ENCODE peak calls at places on chromosomes 13 and 19, in seven cellular contexts. One of them, this sample, is unnamed. For H3K4me1, the result is how much of the 10 kb centered on the place peaks cover.

GRCh38 chr19:29662604-29663404 is 2.5 kb upstream of the PLEKHF1 start:
- DNase-seq in psoas muscle: peak
- DNase-seq in A549: no peak
- DNase-seq in DND-41: no peak
- DNase-seq in hepatocyte: peak
- DNase-seq in MM.1S: no peak
- DNase-seq in heart left ventricle: peak
- DNase-seq in this sample: peak

GRCh38 chr13:93635687-93636086 is 409.1 kb downstream of the GPC6 start:
- DNase-seq in DND-41: no peak
- DNase-seq in A549: no peak
- DNase-seq in hepatocyte: no peak
- DNase-seq in psoas muscle: no peak
- DNase-seq in MM.1S: no peak
- DNase-seq in heart left ventricle: no peak
- DNase-seq in this sample: no peak

GRCh38 chr13:24738366-24738847 is 25.6 kb upstream of the RNF17 start:
- DNase-seq in hepatocyte: no peak
- DNase-seq in psoas muscle: no peak
- DNase-seq in heart left ventricle: no peak
- DNase-seq in DND-41: no peak
- DNase-seq in A549: no peak
- DNase-seq in MM.1S: no peak
- DNase-seq in this sample: no peak

GRCh38 chr13:61654501-61654900 is 238.9 kb upstream of the PCDH20 start:
- DNase-seq in heart left ventricle: no peak
- DNase-seq in A549: no peak
- DNase-seq in MM.1S: no peak
- DNase-seq in DND-41: no peak
- DNase-seq in hepatocyte: no peak
- DNase-seq in psoas muscle: no peak
- DNase-seq in this sample: no peak

GRCh38 chr13:42064966-42065365 is 16.5 kb downstream of the DGKH start:
- DNase-seq in A549: no peak
- DNase-seq in psoas muscle: no peak
- DNase-seq in heart left ventricle: no peak
- DNase-seq in MM.1S: no peak
- DNase-seq in DND-41: no peak
- DNase-seq in hepatocyte: no peak
- DNase-seq in this sample: no peak

GRCh38 chr13:26707122-26708006 is 53.2 kb downstream of the GPR12 start:
- DNase-seq in MM.1S: peak
- DNase-seq in psoas muscle: no peak
- DNase-seq in A549: peak
- DNase-seq in hepatocyte: peak
- DNase-seq in heart left ventricle: peak
- DNase-seq in DND-41: peak
- DNase-seq in this sample: peak

GRCh38 chr13:33349996-33350826 is 64.7 kb upstream of the STARD13 start:
- DNase-seq in A549: peak
- DNase-seq in DND-41: no peak
- DNase-seq in heart left ventricle: peak
- DNase-seq in MM.1S: no peak
- DNase-seq in hepatocyte: peak
- DNase-seq in psoas muscle: peak
- DNase-seq in this sample: peak

GRCh38 chr13:38670627-38671026 is 16.2 kb upstream of the FREM2 start:
- DNase-seq in hepatocyte: no peak
- DNase-seq in heart left ventricle: no peak
- DNase-seq in A549: no peak
- DNase-seq in MM.1S: no peak
- DNase-seq in DND-41: no peak
- DNase-seq in psoas muscle: no peak
- DNase-seq in this sample: no peak

GRCh38 chr13:70817571-70817970 is 709.3 kb upstream of the KLHL1 start:
- DNase-seq in DND-41: no peak
- DNase-seq in heart left ventricle: no peak
- DNase-seq in hepatocyte: no peak
- DNase-seq in A549: no peak
- DNase-seq in MM.1S: no peak
- DNase-seq in psoas muscle: no peak
- DNase-seq in this sample: no peak

GRCh38 chr13:31722684-31723083 is 16.6 kb upstream of the RXFP2 start:
- DNase-seq in hepatocyte: no peak
- DNase-seq in heart left ventricle: no peak
- DNase-seq in A549: no peak
- DNase-seq in psoas muscle: no peak
- DNase-seq in DND-41: no peak
- DNase-seq in MM.1S: no peak
- DNase-seq in this sample: no peak

GRCh38 chr13:109744512-109745051 is 41.8 kb downstream of the IRS2 start:
- DNase-seq in heart left ventricle: peak
- DNase-seq in DND-41: no peak
- DNase-seq in MM.1S: no peak
- DNase-seq in hepatocyte: peak
- DNase-seq in psoas muscle: peak
- DNase-seq in A549: no peak
- DNase-seq in this sample: peak

GRCh38 chr13:44577236-44578063 is 1.3 kb upstream of the TSC22D1 start:
- DNase-seq in psoas muscle: peak
- DNase-seq in MM.1S: peak
- DNase-seq in heart left ventricle: peak
- DNase-seq in hepatocyte: peak
- DNase-seq in A549: peak
- DNase-seq in DND-41: peak
- DNase-seq in this sample: peak

GRCh38 chr13:87669379-87669978 is 1.7 kb upstream of the SLITRK5 start:
- DNase-seq in A549: no peak
- DNase-seq in MM.1S: peak
- DNase-seq in heart left ventricle: no peak
- DNase-seq in DND-41: no peak
- DNase-seq in psoas muscle: no peak
- DNase-seq in hepatocyte: peak
- DNase-seq in this sample: no peak

GRCh38 chr13:34555988-34556387 is 386.1 kb upstream of the NBEA start:
- DNase-seq in psoas muscle: no peak
- DNase-seq in A549: no peak
- DNase-seq in DND-41: no peak
- DNase-seq in hepatocyte: peak
- DNase-seq in MM.1S: no peak
- DNase-seq in heart left ventricle: no peak
- DNase-seq in this sample: no peak

GRCh38 chr19:15583346-15583745 is 31.7 kb upstream of the CYP4F8 start:
- DNase-seq in heart left ventricle: no peak
- DNase-seq in MM.1S: no peak
- DNase-seq in DND-41: no peak
- DNase-seq in A549: no peak
- DNase-seq in psoas muscle: no peak
- DNase-seq in hepatocyte: no peak
- DNase-seq in this sample: no peak

GRCh38 chr13:81142306-81142999 is 801.5 kb upstream of the SPRY2 start:
- DNase-seq in MM.1S: no peak
- DNase-seq in A549: no peak
- DNase-seq in DND-41: no peak
- DNase-seq in heart left ventricle: no peak
- DNase-seq in hepatocyte: no peak
- DNase-seq in psoas muscle: no peak
- DNase-seq in this sample: no peak

GRCh38 chr13:101127741-101128353 is 288.5 kb downstream of the NALCN start:
- DNase-seq in A549: peak
- DNase-seq in hepatocyte: peak
- DNase-seq in psoas muscle: no peak
- DNase-seq in MM.1S: peak
- DNase-seq in heart left ventricle: no peak
- DNase-seq in DND-41: peak
- DNase-seq in this sample: peak

GRCh38 chr13:32984857-32985626 is 31.2 kb upstream of the KL start:
- DNase-seq in MM.1S: no peak
- DNase-seq in DND-41: no peak
- DNase-seq in heart left ventricle: no peak
- DNase-seq in psoas muscle: no peak
- DNase-seq in A549: peak
- DNase-seq in hepatocyte: no peak
- DNase-seq in this sample: no peak

GRCh38 chr19:35267818-35268545 is 780 bp upstream of the USF2 start:
- DNase-seq in DND-41: peak
- DNase-seq in A549: peak
- DNase-seq in heart left ventricle: peak
- DNase-seq in psoas muscle: peak
- DNase-seq in MM.1S: peak
- DNase-seq in hepatocyte: peak
- DNase-seq in this sample: peak

GRCh38 chr19:4984106-4984380 is 15.1 kb downstream of the KDM4B start:
- DNase-seq in MM.1S: no peak
- DNase-seq in A549: no peak
- DNase-seq in heart left ventricle: no peak
- DNase-seq in hepatocyte: no peak
- DNase-seq in psoas muscle: no peak
- DNase-seq in DND-41: no peak
- DNase-seq in this sample: no peak

GRCh38 chr19:48717059-48717395 is 2.5 kb downstream of the MAMSTR start:
- DNase-seq in heart left ventricle: no peak
- DNase-seq in hepatocyte: no peak
- DNase-seq in DND-41: no peak
- DNase-seq in psoas muscle: no peak
- DNase-seq in MM.1S: no peak
- DNase-seq in A549: no peak
- DNase-seq in this sample: no peak

GRCh38 chr13:27403252-27403678 is 21.2 kb upstream of the GTF3A start:
- DNase-seq in heart left ventricle: no peak
- DNase-seq in MM.1S: no peak
- DNase-seq in DND-41: no peak
- DNase-seq in hepatocyte: peak
- DNase-seq in A549: no peak
- DNase-seq in psoas muscle: no peak
- DNase-seq in this sample: no peak

GRCh38 chr19:11023016-11023415 is 62.2 kb downstream of the SMARCA4 start:
- DNase-seq in MM.1S: no peak
- DNase-seq in A549: no peak
- DNase-seq in hepatocyte: no peak
- DNase-seq in psoas muscle: no peak
- DNase-seq in DND-41: no peak
- DNase-seq in heart left ventricle: no peak
- DNase-seq in this sample: no peak

GRCh38 chr13:110382229-110382628 is 75.1 kb downstream of the COL4A2 start:
- DNase-seq in DND-41: no peak
- DNase-seq in heart left ventricle: no peak
- DNase-seq in MM.1S: no peak
- DNase-seq in A549: no peak
- DNase-seq in psoas muscle: no peak
- DNase-seq in hepatocyte: no peak
- DNase-seq in this sample: no peak

DNA sequence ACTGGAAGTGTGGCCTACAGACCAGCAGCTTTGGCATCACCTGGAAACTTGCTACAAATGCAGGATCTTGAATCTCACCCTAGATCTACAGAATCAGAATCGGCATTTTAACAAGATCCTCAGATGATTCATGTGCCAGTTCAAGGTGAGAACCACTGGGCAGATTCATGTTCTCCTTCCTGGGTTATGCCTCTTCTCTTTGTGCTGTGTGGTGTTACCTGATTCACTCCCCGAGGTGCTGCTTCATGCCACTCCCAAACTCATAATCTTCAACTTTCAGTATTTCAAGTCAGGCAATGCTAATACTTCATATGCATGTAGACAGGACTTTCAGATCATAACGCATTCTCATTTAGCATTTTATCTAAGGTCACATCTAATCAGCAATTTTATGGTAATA is 427.7 kb downstream of the FOXO1 start:
- DNase-seq in psoas muscle: no peak
- DNase-seq in DND-41: no peak
- DNase-seq in hepatocyte: no peak
- DNase-seq in heart left ventricle: no peak
- DNase-seq in MM.1S: no peak
- DNase-seq in A549: no peak
- DNase-seq in this sample: no peak
- H3K4me3 ChIP-seq in psoas muscle: no peak
- H3K4me3 ChIP-seq in DND-41: no peak
- H3K4me3 ChIP-seq in hepatocyte: no peak
- H3K4me3 ChIP-seq in heart left ventricle: no peak
- H3K4me3 ChIP-seq in MM.1S: no peak
- H3K4me3 ChIP-seq in A549: no peak
- H3K4me3 ChIP-seq in this sample: no peak

GRCh38 chr13:45678282-45678681 is 23.8 kb upstream of the CBY2 start:
- DNase-seq in DND-41: no peak
- DNase-seq in hepatocyte: no peak
- DNase-seq in psoas muscle: no peak
- DNase-seq in A549: no peak
- DNase-seq in heart left ventricle: no peak
- DNase-seq in MM.1S: no peak
- DNase-seq in this sample: no peak
- H3K4me1 ChIP-seq in DND-41: under half
- H3K4me1 ChIP-seq in hepatocyte: under half
- H3K4me1 ChIP-seq in psoas muscle: under half
- H3K4me1 ChIP-seq in A549: under half
- H3K4me1 ChIP-seq in heart left ventricle: under half
- H3K4me1 ChIP-seq in MM.1S: under half
- H3K4me1 ChIP-seq in this sample: under half

GRCh38 chr19:12790628-12791344 is 500 bp upstream of the JUNB start:
- DNase-seq in hepatocyte: no peak
- DNase-seq in MM.1S: no peak
- DNase-seq in A549: no peak
- DNase-seq in DND-41: no peak
- DNase-seq in heart left ventricle: no peak
- DNase-seq in psoas muscle: peak
- DNase-seq in this sample: no peak
- TF ChIP-seq CTCF in hepatocyte: no peak
- TF ChIP-seq CTCF in MM.1S: no peak
- TF ChIP-seq CTCF in A549: no peak
- TF ChIP-seq CTCF in DND-41: no peak
- TF ChIP-seq CTCF in heart left ventricle: no peak
- TF ChIP-seq CTCF in psoas muscle: no peak
- TF ChIP-seq CTCF in this sample: no peak

DNA sequence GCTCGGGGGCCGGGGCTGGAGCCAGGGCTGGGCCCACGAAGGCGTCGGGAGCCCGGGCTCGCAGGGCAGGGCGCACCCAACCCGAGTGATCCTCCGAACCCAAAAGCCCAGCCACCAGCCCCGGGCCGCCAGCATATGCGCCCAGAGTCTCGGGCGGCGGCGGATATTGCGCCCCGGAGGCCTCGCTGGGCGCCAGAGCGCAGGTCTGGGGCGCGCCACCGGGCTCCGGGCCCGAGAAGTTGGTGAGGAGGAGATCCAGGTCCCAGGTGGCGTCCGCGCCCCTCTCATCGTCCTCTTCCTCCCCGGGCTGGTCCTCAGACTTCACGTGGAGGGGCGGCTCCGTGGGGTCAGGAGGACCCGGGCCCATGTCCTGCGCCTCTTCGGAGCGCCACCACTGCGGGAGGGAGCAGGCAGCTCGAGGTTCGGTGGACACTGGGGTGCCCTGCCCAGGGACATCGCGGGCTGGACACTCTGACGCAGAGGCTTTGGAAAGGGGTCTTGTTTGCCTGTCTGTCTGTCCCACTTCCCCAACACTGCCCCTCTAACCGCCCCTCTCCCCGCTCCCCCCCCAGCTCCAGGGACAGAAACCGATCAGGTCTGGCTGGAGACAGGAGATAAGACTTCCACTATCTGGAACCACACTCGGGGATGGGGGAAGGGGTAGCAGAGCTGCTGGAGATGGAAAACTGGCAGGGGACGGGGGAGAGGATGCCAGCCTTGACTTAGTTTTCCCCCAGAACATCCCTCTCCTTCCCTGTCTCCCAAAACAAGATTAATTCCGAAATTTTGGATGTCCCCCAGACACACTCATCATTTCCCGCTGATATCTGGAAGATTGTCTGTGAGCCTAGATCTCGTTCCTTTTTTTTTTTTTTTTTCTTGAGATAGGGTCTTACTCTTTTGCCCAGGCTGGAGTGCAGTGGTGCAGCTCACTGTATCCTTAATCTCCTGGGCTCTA is 973 bp downstream of the KLF1 start:
- DNase-seq in hepatocyte: no peak
- DNase-seq in psoas muscle: no peak
- DNase-seq in A549: no peak
- DNase-seq in MM.1S: no peak
- DNase-seq in heart left ventricle: no peak
- DNase-seq in DND-41: no peak
- DNase-seq in this sample: no peak
- H3K4me3 ChIP-seq in hepatocyte: peak
- H3K4me3 ChIP-seq in psoas muscle: peak
- H3K4me3 ChIP-seq in A549: peak
- H3K4me3 ChIP-seq in MM.1S: peak
- H3K4me3 ChIP-seq in heart left ventricle: peak
- H3K4me3 ChIP-seq in DND-41: no peak
- H3K4me3 ChIP-seq in this sample: peak

This sample was measured in testis.